ENCODE peak calls at places on chromosomes 3 and 15, in six cellular contexts. One of them, this sample, is unnamed.
A peak's percentile ranks its signal among the peaks of the same experiment; 100 is the strongest.

GRCh38 chr3:52438104-52438376 is 6.9 kb downstream of the SEMA3G start:
- DNase-seq in K562: no peak
- DNase-seq in A549: no peak
- DNase-seq in SK-N-SH: no peak
- DNase-seq in IMR-90: no peak
- DNase-seq in GM12878: no peak
- DNase-seq in this sample: no peak

GRCh38 chr3:52205727-52206372 is 7.9 kb downstream of the ALAS1 start:
- DNase-seq in IMR-90: no peak
- DNase-seq in K562: no peak
- DNase-seq in SK-N-SH: no peak
- DNase-seq in GM12878: no peak
- DNase-seq in A549: no peak
- DNase-seq in this sample: no peak

GRCh38 chr3:9253327-9253726 is 3.9 kb upstream of the SRGAP3 start:
- DNase-seq in K562: no peak
- DNase-seq in A549: no peak
- DNase-seq in SK-N-SH: no peak
- DNase-seq in IMR-90: peak; percentile 3
- DNase-seq in GM12878: no peak
- DNase-seq in this sample: no peak

GRCh38 chr3:172177046-172177445 is 137.7 kb downstream of the FNDC3B start:
- DNase-seq in IMR-90: peak; percentile 80
- DNase-seq in SK-N-SH: no peak
- DNase-seq in K562: no peak
- DNase-seq in A549: no peak
- DNase-seq in GM12878: no peak
- DNase-seq in this sample: no peak

GRCh38 chr3:76138921-76139320 is 353.6 kb upstream of the ZNF717 start:
- DNase-seq in GM12878: no peak
- DNase-seq in IMR-90: peak; percentile 2
- DNase-seq in SK-N-SH: peak; percentile 23
- DNase-seq in A549: no peak
- DNase-seq in K562: no peak
- DNase-seq in this sample: no peak

GRCh38 chr15:52734329-52734728 is 55.1 kb upstream of the ATOSA start:
- DNase-seq in IMR-90: no peak
- DNase-seq in K562: no peak
- DNase-seq in A549: no peak
- DNase-seq in GM12878: no peak
- DNase-seq in SK-N-SH: no peak
- DNase-seq in this sample: no peak

GRCh38 chr3:17431004-17431403 is 311.4 kb downstream of the TBC1D5 start:
- DNase-seq in SK-N-SH: peak; percentile 38
- DNase-seq in IMR-90: peak; percentile 53
- DNase-seq in A549: peak; percentile 60
- DNase-seq in K562: peak; percentile 49
- DNase-seq in GM12878: no peak
- DNase-seq in this sample: peak; percentile 9

GRCh38 chr3:3309836-3310235 is 130.3 kb upstream of the CRBN start:
- DNase-seq in A549: no peak
- DNase-seq in GM12878: no peak
- DNase-seq in SK-N-SH: no peak
- DNase-seq in IMR-90: no peak
- DNase-seq in K562: no peak
- DNase-seq in this sample: no peak

GRCh38 chr3:52715714-52716305 is 9.9 kb downstream of the SPCS1 start:
- DNase-seq in K562: no peak
- DNase-seq in GM12878: no peak
- DNase-seq in SK-N-SH: no peak
- DNase-seq in IMR-90: no peak
- DNase-seq in A549: no peak
- DNase-seq in this sample: no peak

GRCh38 chr3:3201584-3201983 is 22.1 kb upstream of the CRBN start:
- DNase-seq in K562: no peak
- DNase-seq in GM12878: peak; percentile 41
- DNase-seq in SK-N-SH: no peak
- DNase-seq in IMR-90: no peak
- DNase-seq in A549: no peak
- DNase-seq in this sample: no peak

GRCh38 chr3:54954019-54954418 is 26.2 kb upstream of the LRTM1 start:
- DNase-seq in IMR-90: peak; percentile 92
- DNase-seq in K562: no peak
- DNase-seq in SK-N-SH: peak; percentile 13
- DNase-seq in GM12878: no peak
- DNase-seq in A549: no peak
- DNase-seq in this sample: no peak

GRCh38 chr3:72149645-72150044 is 364.7 kb upstream of the PROK2 start:
- DNase-seq in IMR-90: no peak
- DNase-seq in K562: no peak
- DNase-seq in A549: no peak
- DNase-seq in GM12878: no peak
- DNase-seq in SK-N-SH: no peak
- DNase-seq in this sample: no peak

GRCh38 chr3:72151465-72152238 is 366.7 kb upstream of the PROK2 start:
- DNase-seq in GM12878: no peak
- DNase-seq in IMR-90: no peak
- DNase-seq in A549: no peak
- DNase-seq in SK-N-SH: no peak
- DNase-seq in K562: no peak
- DNase-seq in this sample: peak; percentile 64

GRCh38 chr3:72153477-72154314 is 368.7 kb upstream of the PROK2 start:
- DNase-seq in A549: no peak
- DNase-seq in GM12878: no peak
- DNase-seq in K562: no peak
- DNase-seq in SK-N-SH: no peak
- DNase-seq in IMR-90: no peak
- DNase-seq in this sample: no peak

GRCh38 chr3:72152551-72153476 is 367.9 kb upstream of the PROK2 start:
- DNase-seq in A549: peak; percentile 36
- DNase-seq in IMR-90: peak; percentile 69
- DNase-seq in SK-N-SH: peak; percentile 73
- DNase-seq in GM12878: no peak
- DNase-seq in K562: peak; percentile 60
- DNase-seq in this sample: peak; percentile 39

DNA sequence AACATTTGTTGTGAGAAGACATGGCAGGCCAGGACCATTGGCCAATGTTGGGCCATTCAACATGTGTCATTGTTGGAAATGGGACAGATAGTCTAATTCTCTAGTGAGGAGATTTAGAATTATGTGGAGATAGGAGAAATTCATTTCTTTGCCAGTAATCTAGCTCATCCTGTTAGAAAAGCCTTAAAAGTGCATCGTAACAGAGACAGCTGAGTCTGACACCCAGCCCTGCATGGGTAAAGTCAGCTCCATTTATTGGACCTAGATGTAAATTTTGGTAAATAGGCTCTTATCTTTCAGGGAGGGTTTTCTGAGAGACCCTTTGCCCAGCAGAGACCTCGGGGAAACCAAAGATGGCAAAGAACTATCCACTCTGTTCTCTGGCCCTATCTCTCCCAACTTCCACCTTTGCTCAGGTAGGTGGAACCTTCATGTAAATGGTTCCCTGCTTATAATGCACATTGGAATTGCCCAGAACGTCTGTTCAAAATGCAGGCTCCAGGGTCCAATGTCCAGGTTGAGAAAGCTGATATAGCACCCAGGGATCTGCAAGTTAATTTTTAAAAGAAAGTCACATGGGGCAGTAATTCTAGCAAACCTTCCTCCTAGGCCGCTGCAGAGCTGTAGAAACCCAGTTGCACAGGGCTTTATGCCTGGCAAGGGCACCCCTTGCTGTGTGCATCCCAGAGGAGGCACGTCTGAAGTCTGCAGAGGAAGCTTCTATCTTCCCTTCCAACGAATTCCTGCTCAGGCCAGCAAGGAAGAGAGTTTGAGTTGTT is 365.9 kb upstream of the PROK2 start:
- DNase-seq in K562: no peak
- DNase-seq in GM12878: no peak
- DNase-seq in SK-N-SH: no peak
- DNase-seq in A549: peak; percentile 21
- DNase-seq in IMR-90: no peak
- DNase-seq in this sample: peak; percentile 91
- TF ChIP-seq SMC3 in K562: no peak
- TF ChIP-seq SMC3 in GM12878: no peak
- TF ChIP-seq SMC3 in SK-N-SH: no peak
- TF ChIP-seq SMC3 in A549: no peak
- TF ChIP-seq SMC3 in IMR-90: no peak
- TF ChIP-seq SMC3 in this sample: no peak

DNA sequence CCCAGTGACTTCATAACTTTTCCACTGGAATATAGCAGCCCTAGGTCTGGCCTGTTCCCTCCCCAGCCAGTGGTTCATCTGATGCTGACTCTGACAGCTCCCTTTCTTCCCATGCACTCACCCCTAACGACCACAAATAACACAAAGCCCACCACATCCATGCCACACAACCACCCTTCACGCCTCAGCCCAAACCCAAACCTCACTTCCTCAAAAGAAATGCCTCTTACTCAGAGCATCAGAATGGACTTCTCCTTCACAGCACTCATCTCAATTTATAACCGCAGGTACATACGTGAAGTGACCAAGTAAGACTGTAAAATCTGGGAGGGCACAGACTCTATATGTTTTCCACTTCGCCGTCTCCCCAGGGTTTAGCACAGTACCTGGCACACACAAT is 1.1 kb downstream of the RBSN start:
- DNase-seq in SK-N-SH: no peak
- DNase-seq in A549: no peak
- DNase-seq in K562: peak; percentile 19
- DNase-seq in IMR-90: no peak
- DNase-seq in GM12878: peak; percentile 51
- DNase-seq in this sample: no peak
- TF ChIP-seq SMC3 in SK-N-SH: no peak
- TF ChIP-seq SMC3 in A549: no peak
- TF ChIP-seq SMC3 in K562: no peak
- TF ChIP-seq SMC3 in IMR-90: no peak
- TF ChIP-seq SMC3 in GM12878: no peak
- TF ChIP-seq SMC3 in this sample: no peak

GRCh38 chr15:101013151-101013550 is 94.0 kb downstream of the LRRK1 start:
- DNase-seq in SK-N-SH: no peak
- DNase-seq in K562: no peak
- DNase-seq in IMR-90: no peak
- DNase-seq in GM12878: no peak
- DNase-seq in A549: no peak
- DNase-seq in this sample: no peak
- TF ChIP-seq SMC3 in SK-N-SH: no peak
- TF ChIP-seq SMC3 in K562: no peak
- TF ChIP-seq SMC3 in IMR-90: no peak
- TF ChIP-seq SMC3 in GM12878: no peak
- TF ChIP-seq SMC3 in A549: no peak
- TF ChIP-seq SMC3 in this sample: no peak

GRCh38 chr15:48423342-48423741 is 92.1 kb downstream of the DUT start:
- DNase-seq in A549: no peak
- DNase-seq in SK-N-SH: no peak
- DNase-seq in K562: no peak
- DNase-seq in IMR-90: no peak
- DNase-seq in GM12878: no peak
- DNase-seq in this sample: no peak

GRCh38 chr15:48425051-48425450 is 93.8 kb downstream of the DUT start:
- DNase-seq in GM12878: no peak
- DNase-seq in A549: no peak
- DNase-seq in SK-N-SH: no peak
- DNase-seq in IMR-90: no peak
- DNase-seq in K562: no peak
- DNase-seq in this sample: no peak

GRCh38 chr15:48426047-48426446 is 94.8 kb downstream of the DUT start:
- DNase-seq in K562: no peak
- DNase-seq in IMR-90: no peak
- DNase-seq in GM12878: no peak
- DNase-seq in SK-N-SH: no peak
- DNase-seq in A549: no peak
- DNase-seq in this sample: no peak

GRCh38 chr15:48422401-48422800 is 91.2 kb downstream of the DUT start:
- DNase-seq in GM12878: no peak
- DNase-seq in SK-N-SH: no peak
- DNase-seq in IMR-90: no peak
- DNase-seq in K562: no peak
- DNase-seq in A549: no peak
- DNase-seq in this sample: no peak

GRCh38 chr15:48424076-48424475 is 92.8 kb downstream of the DUT start:
- DNase-seq in A549: no peak
- DNase-seq in SK-N-SH: no peak
- DNase-seq in IMR-90: peak; percentile 72
- DNase-seq in K562: no peak
- DNase-seq in GM12878: no peak
- DNase-seq in this sample: no peak
- TF ChIP-seq SMC3 in A549: no peak
- TF ChIP-seq SMC3 in SK-N-SH: no peak
- TF ChIP-seq SMC3 in IMR-90: no peak
- TF ChIP-seq SMC3 in K562: no peak
- TF ChIP-seq SMC3 in GM12878: no peak
- TF ChIP-seq SMC3 in this sample: no peak

GRCh38 chr3:13870902-13871301 is 9.0 kb downstream of the WNT7A start:
- DNase-seq in IMR-90: no peak
- DNase-seq in A549: no peak
- DNase-seq in SK-N-SH: no peak
- DNase-seq in K562: no peak
- DNase-seq in GM12878: no peak
- DNase-seq in this sample: no peak

GRCh38 chr3:13871791-13872190 is 8.1 kb downstream of the WNT7A start:
- DNase-seq in SK-N-SH: no peak
- DNase-seq in IMR-90: no peak
- DNase-seq in GM12878: no peak
- DNase-seq in K562: no peak
- DNase-seq in A549: no peak
- DNase-seq in this sample: no peak

GRCh38 chr3:13873818-13874217 is 6.1 kb downstream of the WNT7A start:
- DNase-seq in A549: no peak
- DNase-seq in IMR-90: no peak
- DNase-seq in GM12878: no peak
- DNase-seq in SK-N-SH: no peak
- DNase-seq in K562: no peak
- DNase-seq in this sample: no peak

GRCh38 chr3:13874891-13875290 is 5.0 kb downstream of the WNT7A start:
- DNase-seq in SK-N-SH: no peak
- DNase-seq in IMR-90: no peak
- DNase-seq in GM12878: no peak
- DNase-seq in A549: no peak
- DNase-seq in K562: no peak
- DNase-seq in this sample: no peak

GRCh38 chr3:13872451-13872850 is 7.4 kb downstream of the WNT7A start:
- DNase-seq in SK-N-SH: no peak
- DNase-seq in GM12878: no peak
- DNase-seq in K562: no peak
- DNase-seq in IMR-90: no peak
- DNase-seq in A549: no peak
- DNase-seq in this sample: no peak
- TF ChIP-seq SMC3 in SK-N-SH: no peak
- TF ChIP-seq SMC3 in GM12878: no peak
- TF ChIP-seq SMC3 in K562: no peak
- TF ChIP-seq SMC3 in IMR-90: no peak
- TF ChIP-seq SMC3 in A549: no peak
- TF ChIP-seq SMC3 in this sample: no peak

DNA sequence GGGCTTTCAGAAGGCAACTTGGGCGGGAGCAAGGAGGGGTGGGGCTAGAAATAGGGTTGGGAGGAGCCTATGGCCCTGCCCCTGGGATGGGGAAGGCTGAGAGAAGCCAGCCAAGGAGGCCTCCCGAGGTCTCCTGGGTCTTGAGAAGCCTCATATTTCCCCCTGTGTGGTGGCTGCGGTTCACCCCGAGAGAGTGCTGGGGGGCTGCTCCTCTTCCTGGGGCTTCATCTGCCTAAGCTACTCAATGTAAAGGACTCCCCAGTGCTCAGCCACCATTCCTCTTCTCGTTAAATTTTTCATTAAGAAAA is 174.3 kb downstream of the SMAD6 start:
- DNase-seq in A549: no peak
- DNase-seq in GM12878: no peak
- DNase-seq in IMR-90: no peak
- DNase-seq in SK-N-SH: no peak
- DNase-seq in K562: peak; percentile 59
- DNase-seq in this sample: no peak
- TF ChIP-seq SMC3 in A549: no peak
- TF ChIP-seq SMC3 in GM12878: no peak
- TF ChIP-seq SMC3 in IMR-90: no peak
- TF ChIP-seq SMC3 in SK-N-SH: no peak
- TF ChIP-seq SMC3 in K562: no peak
- TF ChIP-seq SMC3 in this sample: no peak

This sample was measured in HepG2.